ENCODE peak calls at places on chromosomes 3 and 15, in nine cellular contexts. K, V, D, F, Q, W, O, G and U are unnamed samples.

GRCh38 chr3:135565481-135565880 is 400.0 kb upstream of the PPP2R3A start:
- DNase-seq in K (no peak), V (no peak), D (no peak), F (no peak), Q (no peak), W (no peak), O (no peak), G (no peak), U (no peak)

GRCh38 chr15:65777053-65777452 is 15.0 kb downstream of the DENND4A start:
- DNase-seq in K (no peak), V (no peak), D (no peak), F (no peak), Q (no peak), W (no peak), O (no peak), G (no peak), U (no peak)

GRCh38 chr3:172815857-172816256 is 65.3 kb downstream of the ECT2 start:
- DNase-seq in K (no peak), V (no peak), D (no peak), F (no peak), Q (no peak), W (no peak), O (no peak), G (no peak), U (no peak)

GRCh38 chr3:10950476-10951294 is 41.9 kb upstream of the SLC6A1 start:
- DNase-seq in K (peak), V (no peak), D (no peak), F (no peak), Q (no peak), W (peak), O (peak), G (no peak), U (peak)

GRCh38 chr3:151398895-151399294 is 14.3 kb upstream of the P2RY12 start:
- DNase-seq in K (no peak), V (no peak), D (no peak), F (no peak), Q (no peak), W (no peak), O (no peak), G (no peak), U (no peak)

GRCh38 chr15:68352401-68353062 is 75.0 kb downstream of the FEM1B start:
- DNase-seq in K (peak), V (no peak), D (peak), F (no peak), Q (no peak), W (no peak), O (peak), G (no peak), U (no peak)

GRCh38 chr15:92005154-92005553 is 151.6 kb downstream of the SLCO3A1 start:
- DNase-seq in K (no peak), V (no peak), D (no peak), F (no peak), Q (no peak), W (no peak), O (no peak), G (no peak), U (no peak)

GRCh38 chr3:40985195-40985594 is 214.1 kb upstream of the CTNNB1 start:
- DNase-seq in K (no peak), V (no peak), D (no peak), F (no peak), Q (no peak), W (no peak), O (no peak), G (no peak), U (no peak)

GRCh38 chr3:112530573-112530972 is 31.2 kb downstream of the ATG3 start:
- DNase-seq in K (no peak), V (no peak), D (no peak), F (no peak), Q (no peak), W (no peak), O (no peak), G (no peak), U (no peak)

GRCh38 chr3:64345351-64345750 is 120.1 kb upstream of the PRICKLE2 start:
- DNase-seq in K (peak), V (no peak), D (peak), F (peak), Q (no peak), W (peak), O (peak), G (no peak), U (no peak)

GRCh38 chr3:142999881-143000280 is 1.5 kb upstream of the U2SURP start:
- DNase-seq in K (no peak), V (no peak), D (no peak), F (no peak), Q (no peak), W (no peak), O (no peak), G (no peak), U (no peak)

GRCh38 chr3:48680811-48681540 is 4.7 kb downstream of the NCKIPSD start:
- DNase-seq in K (no peak), V (no peak), D (no peak), F (no peak), Q (no peak), W (no peak), O (no peak), G (no peak), U (no peak)

GRCh38 chr3:48681974-48682610 is 3.6 kb downstream of the NCKIPSD start:
- DNase-seq in K (no peak), V (no peak), D (no peak), F (no peak), Q (no peak), W (no peak), O (no peak), G (no peak), U (no peak)

GRCh38 chr3:48684054-48684349 is 1.7 kb downstream of the NCKIPSD start:
- DNase-seq in K (no peak), V (no peak), D (no peak), F (no peak), Q (no peak), W (peak), O (no peak), G (no peak), U (no peak)

GRCh38 chr3:48681541-48681880 is 4.2 kb downstream of the NCKIPSD start:
- DNase-seq in K (no peak), V (no peak), D (no peak), F (no peak), Q (no peak), W (no peak), O (no peak), G (no peak), U (no peak)

DNA sequence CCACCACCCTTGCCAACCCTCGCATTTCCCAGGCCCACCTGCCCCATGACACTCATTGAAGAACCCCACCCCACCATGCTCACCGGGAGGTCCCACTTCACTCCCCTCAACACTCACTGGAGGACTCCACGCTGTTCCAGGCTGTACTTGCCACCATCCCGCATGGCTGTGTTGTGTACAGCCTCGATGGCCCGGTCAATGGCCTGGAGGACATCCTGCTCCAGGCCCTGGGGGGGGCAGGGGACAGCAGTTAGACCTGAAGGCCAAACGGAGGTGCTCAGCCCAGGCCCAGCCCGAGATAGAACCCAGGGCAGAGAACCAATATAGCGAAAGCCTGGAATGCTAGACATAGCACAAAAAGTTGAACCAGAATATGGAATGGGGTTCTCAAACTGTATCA is 2.9 kb downstream of the NCKIPSD start:
- DNase-seq in K (no peak), V (no peak), D (no peak), F (no peak), Q (no peak), W (no peak), O (no peak), G (no peak), U (no peak)
- H3K4me3 ChIP-seq in K (no peak), V (no peak), D (no peak), F (no peak), Q (no peak), W (no peak), O (no peak), G (no peak), U (no peak)

GRCh38 chr3:170062068-170062467 is 24.3 kb downstream of the GPR160 start:
- DNase-seq in K (no peak), V (no peak), D (no peak), F (no peak), Q (no peak), W (no peak), O (no peak), G (no peak), U (no peak)
- H3K4me3 ChIP-seq in K (no peak), V (no peak), D (no peak), F (no peak), Q (no peak), W (peak), O (no peak), G (no peak), U (no peak)

DNA sequence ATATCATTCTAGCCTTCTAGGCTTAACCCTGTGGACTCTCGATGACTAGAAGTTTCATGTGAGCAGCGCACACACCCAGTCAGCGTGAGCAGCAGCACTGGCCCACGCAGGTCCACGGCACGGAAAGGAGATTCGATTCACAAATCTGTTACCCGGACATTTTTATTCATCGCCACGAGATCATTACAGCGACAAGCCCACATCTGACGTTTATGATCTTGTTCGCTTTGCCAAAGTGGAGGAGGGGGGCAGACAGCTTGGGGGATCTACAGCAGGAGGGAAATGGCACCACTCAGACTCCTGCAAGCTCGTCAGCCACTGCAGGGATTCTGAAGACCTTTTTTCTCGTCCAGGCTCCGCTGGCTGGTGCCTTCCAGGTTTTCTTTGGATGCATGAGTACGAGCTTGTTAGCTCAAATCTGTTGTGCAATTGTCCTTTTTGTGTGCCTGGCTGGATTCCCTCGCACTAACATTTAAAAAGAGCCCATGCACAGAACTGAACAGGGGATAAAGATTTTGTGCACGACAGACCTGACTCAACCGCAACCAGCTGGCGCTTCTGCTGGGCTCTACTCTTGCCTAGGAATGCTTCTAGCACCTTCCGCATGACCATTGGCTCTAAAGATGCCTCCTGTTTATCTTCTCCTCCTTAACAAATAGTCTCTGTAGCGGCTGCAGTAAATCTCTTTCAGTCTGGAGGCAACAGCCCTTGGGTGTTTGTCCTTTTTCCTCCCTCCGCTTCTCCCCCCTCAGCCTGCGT is 938.5 kb downstream of the MCTP2 start:
- DNase-seq in K (no peak), V (no peak), D (peak), F (peak), Q (no peak), W (peak), O (peak), G (peak), U (no peak)
- H3K4me3 ChIP-seq in K (peak), V (no peak), D (peak), F (no peak), Q (no peak), W (no peak), O (peak), G (no peak), U (no peak)

DNA sequence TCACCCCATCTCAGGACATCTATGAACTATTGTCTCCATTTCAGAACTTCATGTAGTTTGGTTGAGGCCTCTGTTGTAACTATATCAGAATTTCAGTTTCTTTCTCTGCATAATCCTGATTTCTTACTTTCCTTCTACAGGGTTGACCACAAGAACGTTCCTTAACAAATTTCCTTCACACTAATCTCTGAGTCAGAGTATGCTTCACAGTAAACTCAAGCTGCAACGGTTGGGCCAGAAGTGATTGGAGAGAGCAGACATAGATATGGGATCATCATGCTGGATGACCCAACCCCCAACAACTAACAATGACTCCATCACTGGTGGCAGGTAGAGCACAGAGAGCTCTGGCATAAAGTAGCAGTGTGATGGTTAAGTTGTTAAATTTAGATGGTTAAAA is 128.8 kb upstream of the OSTN start:
- DNase-seq in K (peak), V (no peak), D (peak), F (no peak), Q (no peak), W (no peak), O (no peak), G (no peak), U (no peak)
- H3K4me3 ChIP-seq in K (no peak), V (no peak), D (no peak), F (no peak), Q (no peak), W (no peak), O (no peak), G (no peak), U (no peak)

DNA sequence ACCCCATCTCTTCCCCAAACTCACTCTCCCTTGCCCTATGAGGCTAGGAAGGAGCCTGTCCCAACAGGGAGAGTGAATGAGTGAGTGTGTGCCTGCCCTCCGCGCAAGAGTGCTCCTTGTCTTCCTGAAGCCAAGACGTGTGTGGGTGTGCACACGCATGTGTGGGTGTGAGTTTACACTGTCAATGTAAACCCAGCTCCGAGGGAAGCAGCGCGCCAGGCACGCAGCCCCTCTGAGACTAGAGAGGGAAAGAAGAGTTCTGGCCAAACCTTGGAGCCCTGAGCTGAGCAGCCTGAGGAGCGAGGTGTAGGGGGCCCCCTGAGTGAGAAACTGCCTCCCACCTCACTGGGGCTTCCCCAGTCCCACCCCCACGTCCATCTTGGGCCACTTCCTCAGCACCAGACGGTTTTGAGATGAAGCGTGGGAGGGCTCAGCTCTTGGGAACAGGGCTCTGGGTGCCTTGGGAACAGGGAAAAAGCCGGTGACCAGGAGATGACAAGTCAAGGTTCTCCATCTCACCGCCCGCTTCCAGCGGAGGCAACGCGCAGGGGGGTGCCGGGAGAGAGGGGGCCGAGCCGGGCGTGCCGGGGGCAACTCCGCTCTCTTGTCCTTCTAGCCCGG is 5.1 kb downstream of the MECOM start:
- DNase-seq in K (no peak), V (no peak), D (no peak), F (peak), Q (no peak), W (no peak), O (no peak), G (no peak), U (no peak)
- H3K4me3 ChIP-seq in K (peak), V (no peak), D (no peak), F (no peak), Q (no peak), W (no peak), O (no peak), G (no peak), U (no peak)

GRCh38 chr15:22949074-22949547 is 31.1 kb downstream of the CYFIP1 start:
- DNase-seq in K (no peak), V (no peak), D (peak), F (no peak), Q (no peak), W (peak), O (peak), G (peak), U (no peak)

GRCh38 chr15:22950211-22950990 is 29.8 kb downstream of the CYFIP1 start:
- DNase-seq in K (no peak), V (no peak), D (no peak), F (no peak), Q (no peak), W (no peak), O (no peak), G (no peak), U (no peak)

GRCh38 chr15:22947101-22948000 is 32.8 kb downstream of the CYFIP1 start:
- DNase-seq in K (no peak), V (no peak), D (no peak), F (no peak), Q (no peak), W (no peak), O (no peak), G (no peak), U (no peak)

GRCh38 chr15:22951031-22951380 is 29.2 kb downstream of the CYFIP1 start:
- DNase-seq in K (no peak), V (no peak), D (no peak), F (no peak), Q (no peak), W (no peak), O (no peak), G (no peak), U (no peak)

GRCh38 chr15:22948056-22948455 is 32.1 kb downstream of the CYFIP1 start:
- DNase-seq in K (no peak), V (no peak), D (no peak), F (no peak), Q (no peak), W (no peak), O (no peak), G (no peak), U (no peak)
- H3K4me3 ChIP-seq in K (no peak), V (no peak), D (no peak), F (no peak), Q (no peak), W (no peak), O (no peak), G (no peak), U (no peak)

GRCh38 chr3:170961616-170962400 is 53.4 kb upstream of the EIF5A2 start:
- DNase-seq in K (no peak), V (no peak), D (peak), F (no peak), Q (no peak), W (no peak), O (no peak), G (no peak), U (peak)
- H3K4me3 ChIP-seq in K (no peak), V (no peak), D (no peak), F (no peak), Q (no peak), W (no peak), O (no peak), G (no peak), U (no peak)

GRCh38 chr15:85620321-85621044 is 174.2 kb downstream of the KLHL25 start:
- DNase-seq in K (no peak), V (no peak), D (no peak), F (no peak), Q (no peak), W (peak), O (peak), G (no peak), U (no peak)
- H3K4me3 ChIP-seq in K (peak), V (no peak), D (peak), F (no peak), Q (no peak), W (peak), O (peak), G (peak), U (no peak)